ENCODE peak calls at places on chromosomes 13 and 19, in ten cellular contexts. One of them, this sample, is unnamed.

GRCh38 chr19:53010494-53010893 is 3.2 kb upstream of the ERVV-1 start:
- DNase-seq in PC-3: no peak
- DNase-seq in left ventricle myocardium inferior: no peak
- DNase-seq in neuronal stem cell: no peak
- DNase-seq in CD8-positive, alpha-beta memory T cell: no peak
- DNase-seq in astrocyte: no peak
- DNase-seq in mesendoderm: peak
- DNase-seq in RWPE1: no peak
- DNase-seq in GM23338: peak
- DNase-seq in heart right ventricle: no peak
- DNase-seq in this sample: no peak

GRCh38 chr13:80376554-80376953 is 35.6 kb upstream of the SPRY2 start:
- DNase-seq in RWPE1: no peak
- DNase-seq in mesendoderm: no peak
- DNase-seq in left ventricle myocardium inferior: no peak
- DNase-seq in heart right ventricle: no peak
- DNase-seq in GM23338: no peak
- DNase-seq in CD8-positive, alpha-beta memory T cell: no peak
- DNase-seq in PC-3: no peak
- DNase-seq in neuronal stem cell: no peak
- DNase-seq in astrocyte: no peak
- DNase-seq in this sample: no peak

GRCh38 chr13:24618219-24618955 is 61.8 kb upstream of the ATP12A start:
- DNase-seq in GM23338: no peak
- DNase-seq in heart right ventricle: no peak
- DNase-seq in neuronal stem cell: no peak
- DNase-seq in PC-3: no peak
- DNase-seq in astrocyte: no peak
- DNase-seq in left ventricle myocardium inferior: no peak
- DNase-seq in CD8-positive, alpha-beta memory T cell: peak
- DNase-seq in RWPE1: no peak
- DNase-seq in mesendoderm: no peak
- DNase-seq in this sample: no peak

GRCh38 chr19:33552928-33553279 is 31.3 kb upstream of the PEPD start:
- DNase-seq in mesendoderm: no peak
- DNase-seq in left ventricle myocardium inferior: no peak
- DNase-seq in GM23338: no peak
- DNase-seq in CD8-positive, alpha-beta memory T cell: no peak
- DNase-seq in neuronal stem cell: no peak
- DNase-seq in PC-3: no peak
- DNase-seq in heart right ventricle: no peak
- DNase-seq in astrocyte: no peak
- DNase-seq in RWPE1: no peak
- DNase-seq in this sample: no peak

GRCh38 chr13:20090349-20090748 is 70.5 kb downstream of the GJA3 start:
- DNase-seq in mesendoderm: no peak
- DNase-seq in PC-3: peak
- DNase-seq in heart right ventricle: no peak
- DNase-seq in astrocyte: no peak
- DNase-seq in CD8-positive, alpha-beta memory T cell: peak
- DNase-seq in left ventricle myocardium inferior: no peak
- DNase-seq in neuronal stem cell: no peak
- DNase-seq in RWPE1: no peak
- DNase-seq in GM23338: no peak
- DNase-seq in this sample: no peak

GRCh38 chr13:95217920-95218830 is 83.1 kb downstream of the ABCC4 start:
- DNase-seq in left ventricle myocardium inferior: no peak
- DNase-seq in heart right ventricle: no peak
- DNase-seq in PC-3: peak
- DNase-seq in astrocyte: no peak
- DNase-seq in RWPE1: no peak
- DNase-seq in neuronal stem cell: no peak
- DNase-seq in CD8-positive, alpha-beta memory T cell: no peak
- DNase-seq in mesendoderm: no peak
- DNase-seq in GM23338: no peak
- DNase-seq in this sample: no peak

GRCh38 chr13:20191902-20192469 is 752 bp downstream of the GJB2 start:
- DNase-seq in left ventricle myocardium inferior: no peak
- DNase-seq in PC-3: peak
- DNase-seq in heart right ventricle: no peak
- DNase-seq in neuronal stem cell: no peak
- DNase-seq in CD8-positive, alpha-beta memory T cell: no peak
- DNase-seq in RWPE1: no peak
- DNase-seq in astrocyte: no peak
- DNase-seq in GM23338: peak
- DNase-seq in mesendoderm: peak
- DNase-seq in this sample: no peak

GRCh38 chr19:54388001-54388802 is 23.5 kb upstream of the LAIR1 start:
- DNase-seq in CD8-positive, alpha-beta memory T cell: peak
- DNase-seq in left ventricle myocardium inferior: peak
- DNase-seq in GM23338: peak
- DNase-seq in astrocyte: no peak
- DNase-seq in mesendoderm: no peak
- DNase-seq in PC-3: no peak
- DNase-seq in neuronal stem cell: no peak
- DNase-seq in heart right ventricle: no peak
- DNase-seq in RWPE1: no peak
- DNase-seq in this sample: no peak

GRCh38 chr19:39127812-39128510 is 2.4 kb downstream of the PAK4 start:
- DNase-seq in CD8-positive, alpha-beta memory T cell: no peak
- DNase-seq in GM23338: no peak
- DNase-seq in left ventricle myocardium inferior: no peak
- DNase-seq in mesendoderm: no peak
- DNase-seq in astrocyte: no peak
- DNase-seq in RWPE1: no peak
- DNase-seq in PC-3: no peak
- DNase-seq in neuronal stem cell: no peak
- DNase-seq in heart right ventricle: no peak
- DNase-seq in this sample: peak

GRCh38 chr19:21328402-21328801 is 808 bp downstream of the ZNF708 start:
- DNase-seq in neuronal stem cell: peak
- DNase-seq in astrocyte: no peak
- DNase-seq in GM23338: peak
- DNase-seq in PC-3: no peak
- DNase-seq in left ventricle myocardium inferior: no peak
- DNase-seq in heart right ventricle: no peak
- DNase-seq in RWPE1: peak
- DNase-seq in mesendoderm: peak
- DNase-seq in CD8-positive, alpha-beta memory T cell: no peak
- DNase-seq in this sample: no peak

GRCh38 chr19:3039641-3040077 is 10.6 kb upstream of the TLE2 start:
- DNase-seq in PC-3: no peak
- DNase-seq in mesendoderm: no peak
- DNase-seq in GM23338: peak
- DNase-seq in RWPE1: no peak
- DNase-seq in heart right ventricle: no peak
- DNase-seq in astrocyte: no peak
- DNase-seq in left ventricle myocardium inferior: no peak
- DNase-seq in CD8-positive, alpha-beta memory T cell: no peak
- DNase-seq in neuronal stem cell: no peak
- DNase-seq in this sample: no peak
- H3K27ac ChIP-seq in PC-3: no peak
- H3K27ac ChIP-seq in mesendoderm: no peak
- H3K27ac ChIP-seq in GM23338: no peak
- H3K27ac ChIP-seq in RWPE1: peak
- H3K27ac ChIP-seq in heart right ventricle: no peak
- H3K27ac ChIP-seq in astrocyte: no peak
- H3K27ac ChIP-seq in left ventricle myocardium inferior: no peak
- H3K27ac ChIP-seq in CD8-positive, alpha-beta memory T cell: no peak
- H3K27ac ChIP-seq in neuronal stem cell: no peak
- H3K27ac ChIP-seq in this sample: no peak

GRCh38 chr13:26253787-26254582 is at the start of gene CDK8:
- DNase-seq in GM23338: peak
- DNase-seq in CD8-positive, alpha-beta memory T cell: peak
- DNase-seq in heart right ventricle: peak
- DNase-seq in RWPE1: peak
- DNase-seq in mesendoderm: peak
- DNase-seq in PC-3: peak
- DNase-seq in neuronal stem cell: peak
- DNase-seq in astrocyte: peak
- DNase-seq in left ventricle myocardium inferior: peak
- DNase-seq in this sample: peak

GRCh38 chr13:26253262-26253786 is 605 bp upstream of the CDK8 start:
- DNase-seq in astrocyte: no peak
- DNase-seq in heart right ventricle: no peak
- DNase-seq in RWPE1: no peak
- DNase-seq in PC-3: no peak
- DNase-seq in left ventricle myocardium inferior: no peak
- DNase-seq in GM23338: no peak
- DNase-seq in neuronal stem cell: no peak
- DNase-seq in CD8-positive, alpha-beta memory T cell: no peak
- DNase-seq in mesendoderm: no peak
- DNase-seq in this sample: no peak

GRCh38 chr13:26257049-26257448 is 3.1 kb downstream of the CDK8 start:
- DNase-seq in heart right ventricle: no peak
- DNase-seq in RWPE1: no peak
- DNase-seq in GM23338: no peak
- DNase-seq in astrocyte: no peak
- DNase-seq in left ventricle myocardium inferior: no peak
- DNase-seq in PC-3: no peak
- DNase-seq in CD8-positive, alpha-beta memory T cell: no peak
- DNase-seq in neuronal stem cell: no peak
- DNase-seq in mesendoderm: no peak
- DNase-seq in this sample: no peak

GRCh38 chr13:26255717-26256277 is 1.9 kb downstream of the CDK8 start:
- DNase-seq in neuronal stem cell: no peak
- DNase-seq in GM23338: no peak
- DNase-seq in CD8-positive, alpha-beta memory T cell: no peak
- DNase-seq in astrocyte: peak
- DNase-seq in RWPE1: peak
- DNase-seq in PC-3: peak
- DNase-seq in mesendoderm: no peak
- DNase-seq in left ventricle myocardium inferior: no peak
- DNase-seq in heart right ventricle: no peak
- DNase-seq in this sample: no peak

GRCh38 chr13:26254583-26255102 is 714 bp downstream of the CDK8 start:
- DNase-seq in mesendoderm: peak
- DNase-seq in astrocyte: peak
- DNase-seq in GM23338: peak
- DNase-seq in heart right ventricle: peak
- DNase-seq in RWPE1: peak
- DNase-seq in left ventricle myocardium inferior: peak
- DNase-seq in PC-3: peak
- DNase-seq in CD8-positive, alpha-beta memory T cell: peak
- DNase-seq in neuronal stem cell: no peak
- DNase-seq in this sample: peak
- H3K27ac ChIP-seq in mesendoderm: peak
- H3K27ac ChIP-seq in astrocyte: peak
- H3K27ac ChIP-seq in GM23338: no peak
- H3K27ac ChIP-seq in heart right ventricle: peak
- H3K27ac ChIP-seq in RWPE1: peak
- H3K27ac ChIP-seq in left ventricle myocardium inferior: peak
- H3K27ac ChIP-seq in PC-3: no peak
- H3K27ac ChIP-seq in CD8-positive, alpha-beta memory T cell: peak
- H3K27ac ChIP-seq in neuronal stem cell: peak
- H3K27ac ChIP-seq in this sample: peak

DNA sequence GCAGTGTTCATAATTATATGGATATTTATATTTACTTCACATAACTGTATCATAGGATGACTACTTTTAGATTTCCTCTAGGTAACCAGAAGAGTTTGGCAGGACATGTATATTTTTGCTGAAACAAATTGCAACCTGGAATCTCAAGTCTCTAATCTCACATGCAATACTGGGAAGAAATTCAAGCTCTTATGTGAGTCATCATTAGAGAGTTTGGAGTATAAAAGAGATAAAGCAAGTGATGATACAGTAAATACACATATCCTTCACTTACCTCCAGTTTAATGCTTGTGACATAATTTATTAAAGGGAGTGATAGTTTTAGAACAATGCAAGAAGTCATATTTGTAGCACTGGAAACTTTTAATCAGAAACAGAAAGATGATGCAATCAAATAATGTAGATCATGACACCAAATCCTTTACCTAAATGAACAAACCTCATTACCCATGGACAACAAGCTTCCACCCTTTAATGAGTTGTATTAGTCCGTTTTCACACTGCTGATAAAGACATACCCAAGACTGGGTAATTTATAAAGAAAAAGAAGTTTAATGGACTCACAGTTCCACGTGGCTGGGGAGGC is 15.8 kb upstream of the OR7A17 start:
- DNase-seq in heart right ventricle: no peak
- DNase-seq in astrocyte: no peak
- DNase-seq in CD8-positive, alpha-beta memory T cell: no peak
- DNase-seq in left ventricle myocardium inferior: no peak
- DNase-seq in mesendoderm: no peak
- DNase-seq in RWPE1: no peak
- DNase-seq in neuronal stem cell: no peak
- DNase-seq in GM23338: no peak
- DNase-seq in PC-3: peak
- DNase-seq in this sample: no peak
- H3K27ac ChIP-seq in heart right ventricle: no peak
- H3K27ac ChIP-seq in astrocyte: no peak
- H3K27ac ChIP-seq in CD8-positive, alpha-beta memory T cell: no peak
- H3K27ac ChIP-seq in left ventricle myocardium inferior: no peak
- H3K27ac ChIP-seq in mesendoderm: no peak
- H3K27ac ChIP-seq in RWPE1: no peak
- H3K27ac ChIP-seq in neuronal stem cell: no peak
- H3K27ac ChIP-seq in GM23338: no peak
- H3K27ac ChIP-seq in PC-3: no peak
- H3K27ac ChIP-seq in this sample: no peak

GRCh38 chr19:44002566-44003460 is at the start of gene ZNF230:
- DNase-seq in mesendoderm: peak
- DNase-seq in heart right ventricle: peak
- DNase-seq in GM23338: peak
- DNase-seq in neuronal stem cell: peak
- DNase-seq in RWPE1: peak
- DNase-seq in astrocyte: peak
- DNase-seq in PC-3: peak
- DNase-seq in left ventricle myocardium inferior: peak
- DNase-seq in CD8-positive, alpha-beta memory T cell: peak
- DNase-seq in this sample: peak

GRCh38 chr19:44003461-44004134 is 841 bp downstream of the ZNF230 start:
- DNase-seq in RWPE1: peak
- DNase-seq in mesendoderm: no peak
- DNase-seq in heart right ventricle: no peak
- DNase-seq in CD8-positive, alpha-beta memory T cell: peak
- DNase-seq in neuronal stem cell: no peak
- DNase-seq in GM23338: peak
- DNase-seq in PC-3: no peak
- DNase-seq in left ventricle myocardium inferior: no peak
- DNase-seq in astrocyte: no peak
- DNase-seq in this sample: no peak

GRCh38 chr19:44005968-44006367 is 3.2 kb downstream of the ZNF230 start:
- DNase-seq in mesendoderm: no peak
- DNase-seq in CD8-positive, alpha-beta memory T cell: no peak
- DNase-seq in heart right ventricle: no peak
- DNase-seq in PC-3: no peak
- DNase-seq in GM23338: no peak
- DNase-seq in neuronal stem cell: no peak
- DNase-seq in astrocyte: no peak
- DNase-seq in RWPE1: no peak
- DNase-seq in left ventricle myocardium inferior: no peak
- DNase-seq in this sample: no peak

GRCh38 chr19:43997631-43998290 is 5.0 kb upstream of the ZNF230 start:
- DNase-seq in RWPE1: peak
- DNase-seq in GM23338: peak
- DNase-seq in neuronal stem cell: no peak
- DNase-seq in heart right ventricle: no peak
- DNase-seq in mesendoderm: no peak
- DNase-seq in astrocyte: peak
- DNase-seq in PC-3: no peak
- DNase-seq in CD8-positive, alpha-beta memory T cell: no peak
- DNase-seq in left ventricle myocardium inferior: no peak
- DNase-seq in this sample: no peak

GRCh38 chr19:44002212-44002565 is 568 bp upstream of the ZNF230 start:
- DNase-seq in GM23338: no peak
- DNase-seq in astrocyte: peak
- DNase-seq in left ventricle myocardium inferior: no peak
- DNase-seq in heart right ventricle: no peak
- DNase-seq in mesendoderm: no peak
- DNase-seq in RWPE1: peak
- DNase-seq in CD8-positive, alpha-beta memory T cell: no peak
- DNase-seq in PC-3: no peak
- DNase-seq in neuronal stem cell: no peak
- DNase-seq in this sample: no peak
- H3K27ac ChIP-seq in GM23338: no peak
- H3K27ac ChIP-seq in astrocyte: peak
- H3K27ac ChIP-seq in left ventricle myocardium inferior: peak
- H3K27ac ChIP-seq in heart right ventricle: peak
- H3K27ac ChIP-seq in mesendoderm: no peak
- H3K27ac ChIP-seq in RWPE1: peak
- H3K27ac ChIP-seq in CD8-positive, alpha-beta memory T cell: peak
- H3K27ac ChIP-seq in PC-3: no peak
- H3K27ac ChIP-seq in neuronal stem cell: no peak
- H3K27ac ChIP-seq in this sample: peak

This sample was measured in substantia nigra.